ENCODE peak calls at places on chromosomes 12 and 14, in five cellular contexts. One of them, this sample, is unnamed.

GRCh38 chr14:71675126-71675901 is 256.9 kb upstream of the RGS6 start:
- DNase-seq in C1 segment of cervical spinal cord: no peak
- DNase-seq in KBM-7: no peak
- DNase-seq in hippocampal formation: no peak
- DNase-seq in retina: no peak
- DNase-seq in this sample: no peak

GRCh38 chr14:34851395-34851794 is 23.8 kb downstream of the BAZ1A start:
- DNase-seq in C1 segment of cervical spinal cord: no peak
- DNase-seq in KBM-7: no peak
- DNase-seq in hippocampal formation: no peak
- DNase-seq in retina: no peak
- DNase-seq in this sample: no peak

GRCh38 chr14:29805415-29806123 is 122.1 kb downstream of the PRKD1 start:
- DNase-seq in C1 segment of cervical spinal cord: no peak
- DNase-seq in KBM-7: no peak
- DNase-seq in hippocampal formation: no peak
- DNase-seq in retina: no peak
- DNase-seq in this sample: no peak

GRCh38 chr14:103436533-103436932 is 51.3 kb downstream of the MARK3 start:
- DNase-seq in C1 segment of cervical spinal cord: no peak
- DNase-seq in KBM-7: no peak
- DNase-seq in hippocampal formation: no peak
- DNase-seq in retina: no peak
- DNase-seq in this sample: no peak

GRCh38 chr12:41277019-41277770 is 89.1 kb downstream of the PDZRN4 start:
- DNase-seq in C1 segment of cervical spinal cord: no peak
- DNase-seq in KBM-7: peak
- DNase-seq in hippocampal formation: peak
- DNase-seq in retina: peak
- DNase-seq in this sample: peak

GRCh38 chr14:99522934-99523660 is 41.9 kb downstream of the CCNK start:
- DNase-seq in C1 segment of cervical spinal cord: no peak
- DNase-seq in KBM-7: no peak
- DNase-seq in hippocampal formation: no peak
- DNase-seq in retina: no peak
- DNase-seq in this sample: no peak

GRCh38 chr14:81436296-81437138 is 36.4 kb upstream of the STON2 start:
- DNase-seq in C1 segment of cervical spinal cord: peak
- DNase-seq in KBM-7: peak
- DNase-seq in hippocampal formation: peak
- DNase-seq in retina: peak
- DNase-seq in this sample: no peak

GRCh38 chr14:100402631-100403030 is 79.5 kb downstream of the SLC25A47 start:
- DNase-seq in C1 segment of cervical spinal cord: no peak
- DNase-seq in KBM-7: no peak
- DNase-seq in hippocampal formation: no peak
- DNase-seq in retina: no peak
- DNase-seq in this sample: no peak

GRCh38 chr14:33704486-33704885 is 246.4 kb downstream of the EGLN3 start:
- DNase-seq in C1 segment of cervical spinal cord: no peak
- DNase-seq in KBM-7: no peak
- DNase-seq in hippocampal formation: no peak
- DNase-seq in retina: no peak
- DNase-seq in this sample: no peak

GRCh38 chr14:85280074-85280473 is 249.9 kb upstream of the FLRT2 start:
- DNase-seq in C1 segment of cervical spinal cord: no peak
- DNase-seq in KBM-7: no peak
- DNase-seq in hippocampal formation: no peak
- DNase-seq in retina: no peak
- DNase-seq in this sample: no peak

GRCh38 chr12:66232258-66232657 is 43.2 kb downstream of the IRAK3 start:
- DNase-seq in C1 segment of cervical spinal cord: no peak
- DNase-seq in KBM-7: no peak
- DNase-seq in hippocampal formation: no peak
- DNase-seq in retina: peak
- DNase-seq in this sample: no peak

GRCh38 chr12:108097160-108097911 is 31.8 kb upstream of the WSCD2 start:
- DNase-seq in C1 segment of cervical spinal cord: no peak
- DNase-seq in KBM-7: no peak
- DNase-seq in hippocampal formation: no peak
- DNase-seq in retina: no peak
- DNase-seq in this sample: no peak

GRCh38 chr14:75011356-75012097 is 8.8 kb downstream of the EIF2B2 start:
- DNase-seq in C1 segment of cervical spinal cord: no peak
- DNase-seq in KBM-7: no peak
- DNase-seq in hippocampal formation: no peak
- DNase-seq in retina: no peak
- DNase-seq in this sample: no peak

GRCh38 chr12:50283924-50284236 is 560 bp upstream of the LIMA1 start:
- DNase-seq in C1 segment of cervical spinal cord: no peak
- DNase-seq in KBM-7: no peak
- DNase-seq in hippocampal formation: peak
- DNase-seq in retina: no peak
- DNase-seq in this sample: no peak

GRCh38 chr12:13044002-13044858 is at the start of gene FAM234B:
- DNase-seq in C1 segment of cervical spinal cord: peak
- DNase-seq in KBM-7: peak
- DNase-seq in hippocampal formation: peak
- DNase-seq in retina: peak
- DNase-seq in this sample: peak

GRCh38 chr12:109637341-109637740 is 63.7 kb downstream of the MVK start:
- DNase-seq in C1 segment of cervical spinal cord: no peak
- DNase-seq in KBM-7: no peak
- DNase-seq in hippocampal formation: no peak
- DNase-seq in retina: no peak
- DNase-seq in this sample: no peak

This sample was measured in HL-60.